ENCODE peak calls at places on chromosomes 12 and 14, in seven cellular contexts. O, Z, Q, B, W, N and P are unnamed samples.
A peak's percentile ranks its signal among the peaks of the same experiment; 100 is the strongest.

GRCh38 chr12:12779529-12779928 is 5.9 kb upstream of the APOLD1 start:
- DNase-seq in O (no peak), Z (no peak), Q (no peak), B (no peak), W (no peak), N (no peak), P (no peak)

GRCh38 chr12:22803725-22804124 is 178.8 kb downstream of the ETNK1 start:
- DNase-seq in O (no peak), Z (no peak), Q (no peak), B (no peak), W (no peak), N (no peak), P (no peak)

GRCh38 chr12:53224897-53225634 is 6.9 kb downstream of the RARG start:
- DNase-seq in O (no peak), Z (peak; percentile 56), Q (no peak), B (no peak), W (no peak), N (no peak), P (no peak)

GRCh38 chr12:104369708-104370107 is 66.2 kb downstream of the EID3 start:
- DNase-seq in O (no peak), Z (no peak), Q (no peak), B (no peak), W (no peak), N (no peak), P (no peak)

GRCh38 chr14:35332517-35333346 is 40.5 kb downstream of the PSMA6 start:
- DNase-seq in O (no peak), Z (no peak), Q (peak; percentile 59), B (peak; percentile 59), W (peak; percentile 46), N (no peak), P (no peak)

GRCh38 chr12:110575326-110575725 is 7.8 kb downstream of the PPTC7 start:
- DNase-seq in O (no peak), Z (no peak), Q (no peak), B (no peak), W (no peak), N (no peak), P (no peak)

GRCh38 chr14:89740241-89740640 is 214.3 kb downstream of the EFCAB11 start:
- DNase-seq in O (no peak), Z (no peak), Q (no peak), B (no peak), W (no peak), N (no peak), P (no peak)

GRCh38 chr12:47094804-47095203 is 15.0 kb upstream of the AMIGO2 start:
- DNase-seq in O (no peak), Z (no peak), Q (no peak), B (no peak), W (no peak), N (no peak), P (no peak)

GRCh38 chr12:110778801-110779577 is 36.3 kb upstream of the PPP1CC start:
- DNase-seq in O (no peak), Z (no peak), Q (no peak), B (peak; percentile 23), W (no peak), N (no peak), P (no peak)

GRCh38 chr12:43291516-43291915 is 260.5 kb downstream of the ADAMTS20 start:
- DNase-seq in O (no peak), Z (no peak), Q (no peak), B (no peak), W (no peak), N (no peak), P (no peak)

GRCh38 chr12:6662602-6662905 is 365 bp downstream of the ING4 start:
- DNase-seq in O (no peak), Z (no peak), Q (no peak), B (no peak), W (no peak), N (no peak), P (no peak)

GRCh38 chr12:5798242-5799015 is 146.6 kb downstream of the ANO2 start:
- DNase-seq in O (no peak), Z (no peak), Q (no peak), B (no peak), W (no peak), N (no peak), P (no peak)

GRCh38 chr14:105484069-105484996 is 2.4 kb upstream of the CRIP1 start:
- DNase-seq in O (no peak), Z (peak; percentile 78), Q (no peak), B (no peak), W (peak; percentile 77), N (peak; percentile 67), P (no peak)

GRCh38 chr12:5796171-5797091 is 148.6 kb downstream of the ANO2 start:
- DNase-seq in O (no peak), Z (no peak), Q (no peak), B (peak; percentile 9), W (peak; percentile 35), N (peak; percentile 43), P (no peak)

GRCh38 chr14:21041676-21042433 is at the start of gene RNASE7:
- DNase-seq in O (no peak), Z (no peak), Q (no peak), B (no peak), W (no peak), N (no peak), P (no peak)

GRCh38 chr14:23306113-23306411 is 571 bp upstream of the BCL2L2 start:
- DNase-seq in O (no peak), Z (no peak), Q (no peak), B (no peak), W (no peak), N (no peak), P (no peak)

GRCh38 chr12:120474092-120474960 is 4.8 kb upstream of the SRSF9 start:
- DNase-seq in O (peak; percentile 55), Z (peak; percentile 73), Q (no peak), B (peak; percentile 75), W (no peak), N (no peak), P (no peak)

GRCh38 chr12:109767456-109767855 is 53.8 kb downstream of the FAM222A start:
- DNase-seq in O (no peak), Z (no peak), Q (no peak), B (no peak), W (no peak), N (no peak), P (no peak)

GRCh38 chr12:26153421-26154154 is 28.8 kb upstream of the BHLHE41 start:
- DNase-seq in O (no peak), Z (no peak), Q (no peak), B (no peak), W (peak; percentile 46), N (no peak), P (no peak)

GRCh38 chr12:75011120-75011519 is 198.5 kb downstream of the KCNC2 start:
- DNase-seq in O (no peak), Z (no peak), Q (no peak), B (no peak), W (no peak), N (no peak), P (no peak)

GRCh38 chr14:52058346-52058745 is 10.5 kb downstream of the NID2 start:
- DNase-seq in O (no peak), Z (no peak), Q (no peak), B (no peak), W (no peak), N (no peak), P (no peak)
- H3K4me3 ChIP-seq in O (no peak overlapping the region), Z (no peak overlapping the region), Q (no peak overlapping the region), B (no peak overlapping the region), W (no peak overlapping the region), N (no peak overlapping the region), P (no peak overlapping the region)

GRCh38 chr14:93033983-93034670 is 81.6 kb downstream of the ITPK1 start:
- DNase-seq in O (peak; percentile 75), Z (no peak), Q (peak; percentile 29), B (no peak), W (no peak), N (no peak), P (no peak)
- H3K27ac ChIP-seq in O (peak overlapping the region; percentile 87), Z (no peak overlapping the region), Q (no peak overlapping the region), B (no peak overlapping the region), W (peak overlapping the region; percentile 4), N (peak overlapping the region; percentile 19), P (no peak overlapping the region)

DNA sequence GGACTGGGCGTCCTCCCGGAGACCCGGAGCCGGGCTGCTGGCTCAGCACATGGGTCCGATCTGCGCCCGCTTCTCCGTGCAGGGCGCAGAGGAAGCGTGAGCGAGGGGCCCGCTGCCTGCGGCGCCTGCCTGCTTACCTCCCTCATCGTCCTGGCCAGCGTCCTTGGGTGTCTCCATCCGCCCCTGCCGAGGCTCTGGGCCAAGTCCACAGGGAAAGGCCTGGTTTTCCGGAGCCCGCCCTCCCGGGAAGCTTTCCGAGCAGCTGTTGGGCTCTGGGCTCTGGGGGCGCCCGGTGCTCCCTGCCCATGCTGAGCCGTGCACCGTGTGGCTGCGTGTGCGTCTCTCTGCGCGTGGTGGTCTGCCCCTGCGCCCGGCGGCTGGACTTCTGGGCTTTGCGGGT is 33.6 kb downstream of the KIF26A start:
- DNase-seq in O (no peak), Z (no peak), Q (no peak), B (no peak), W (peak; percentile 74), N (peak; percentile 62), P (no peak)
- H3K4me3 ChIP-seq in O (no peak overlapping the region), Z (no peak overlapping the region), Q (no peak overlapping the region), B (no peak overlapping the region), W (no peak overlapping the region), N (no peak overlapping the region), P (no peak overlapping the region)

GRCh38 chr12:54991992-54992377 is 7.4 kb upstream of the TESPA1 start:
- DNase-seq in O (peak; percentile 27), Z (no peak), Q (no peak), B (no peak), W (no peak), N (no peak), P (no peak)
- H3K27ac ChIP-seq in O (peak overlapping the region; percentile 31), Z (no peak overlapping the region), Q (peak overlapping the region; percentile 80), B (no peak overlapping the region), W (no peak overlapping the region), N (no peak overlapping the region), P (no peak overlapping the region)

DNA sequence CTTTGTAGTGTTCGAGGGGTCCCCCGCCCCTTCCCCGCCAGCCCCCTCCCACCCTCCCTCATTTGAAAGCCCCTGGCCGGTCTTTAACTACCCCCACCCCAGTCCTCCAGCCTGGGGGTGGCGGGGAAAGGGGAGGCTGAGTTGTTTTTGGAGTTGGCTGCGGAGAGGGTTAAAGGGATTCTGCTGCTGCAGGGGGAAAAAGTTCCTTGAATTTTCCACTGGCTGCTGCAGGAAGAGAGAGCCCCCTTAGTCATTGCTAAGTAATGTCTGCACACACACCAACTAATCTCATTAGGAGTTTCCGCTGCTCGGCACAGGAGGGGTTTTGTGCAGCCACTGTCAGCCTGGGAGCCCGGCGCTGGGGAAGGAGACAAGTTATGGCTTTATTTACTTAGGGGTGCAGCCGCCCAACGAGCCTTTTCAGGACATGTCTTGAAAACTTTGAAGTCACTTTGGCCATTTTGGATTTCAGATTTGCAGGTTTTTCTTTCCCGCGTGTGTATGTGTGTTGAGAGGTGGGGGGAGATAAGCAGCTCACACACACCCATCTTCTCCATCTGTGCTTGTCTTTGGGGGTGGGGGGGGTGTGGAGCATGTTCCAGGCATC is 1.8 kb downstream of the ELK3 start:
- DNase-seq in O (no peak), Z (no peak), Q (peak; percentile 54), B (no peak), W (peak; percentile 48), N (peak; percentile 27), P (no peak)
- H3K4me3 ChIP-seq in O (peak overlapping the region; percentile 58), Z (peak overlapping the region; percentile 100), Q (peak overlapping the region; percentile 59), B (peak overlapping the region; percentile 95), W (peak overlapping the region; percentile 68), N (peak overlapping the region; percentile 93), P (peak overlapping the region; percentile 84)